ENCODE peak calls at places on chromosomes 11 and 22, in four cellular contexts. E is HepG2, G is K562, U is GM12878. M is an unnamed sample.

GRCh38 chr22:26385164-26385563 is 43.9 kb upstream of the ASPHD2 start:
- DNase-seq in U (no peak), E (no peak), G (no peak), M (no peak)

GRCh38 chr11:102120006-102120405 is 9.8 kb downstream of the YAP1 start:
- DNase-seq in G (no peak), U (no peak), E (peak), M (no peak)

GRCh38 chr11:63769719-63770443 is 1.3 kb upstream of the ZFTA start:
- DNase-seq in E (no peak), U (no peak), G (no peak), M (no peak)

GRCh38 chr11:61587951-61588695 is 7.2 kb upstream of the SYT7 start:
- DNase-seq in G (peak), U (no peak), E (no peak), M (peak)

GRCh38 chr11:85196955-85197354 is 430.2 kb downstream of the DLG2 start:
- DNase-seq in G (no peak), E (no peak), U (no peak), M (no peak)

GRCh38 chr22:30905696-30906341 is 62.8 kb downstream of the MORC2 start:
- DNase-seq in G (no peak), E (no peak), U (no peak), M (no peak)

GRCh38 chr22:31626427-31627150 is 35.4 kb downstream of the PISD start:
- DNase-seq in U (no peak), E (peak), G (peak), M (no peak)

GRCh38 chr11:109320595-109320994 is 101.4 kb upstream of the C11orf87 start:
- DNase-seq in G (no peak), U (no peak), E (no peak), M (no peak)

GRCh38 chr11:70360211-70360610 is 38.1 kb upstream of the CTTN start:
- DNase-seq in E (no peak), G (no peak), U (no peak), M (no peak)

GRCh38 chr11:45021692-45022130 is 71.0 kb upstream of the TP53I11 start:
- DNase-seq in G (no peak), E (no peak), U (no peak), M (no peak)

GRCh38 chr11:120645639-120646038 is 134.1 kb downstream of the GRIK4 start:
- DNase-seq in E (no peak), U (no peak), G (no peak), M (peak)

GRCh38 chr11:73969991-73970800 is 12.4 kb downstream of the UCP2 start:
- DNase-seq in G (no peak), U (no peak), E (no peak), M (no peak)

GRCh38 chr11:94546886-94547285 is 3.2 kb downstream of the FUT4 start:
- DNase-seq in G (no peak), U (no peak), E (no peak), M (no peak)

GRCh38 chr11:7690648-7691047 is 15.6 kb downstream of the OVCH2 start:
- DNase-seq in U (no peak), G (no peak), E (no peak), M (peak)

GRCh38 chr11:127225619-127226018 is 225.0 kb upstream of the KIRREL3 start:
- DNase-seq in U (no peak), G (no peak), E (no peak), M (no peak)

GRCh38 chr11:122863704-122864326 is 18.7 kb upstream of the JHY start:
- DNase-seq in G (peak), U (no peak), E (no peak), M (peak)

GRCh38 chr11:90809581-90809980 is 586.7 kb upstream of the CHORDC1 start:
- DNase-seq in G (no peak), E (no peak), U (no peak), M (no peak)

GRCh38 chr11:87180743-87181142 is 143.0 kb downstream of the TMEM135 start:
- DNase-seq in U (no peak), E (no peak), G (no peak), M (no peak)

GRCh38 chr11:102453286-102453797 is 777 bp upstream of the TMEM123 start:
- DNase-seq in G (no peak), U (no peak), E (no peak), M (no peak)

GRCh38 chr11:24422371-24422770 is 74.5 kb upstream of the LUZP2 start:
- DNase-seq in E (no peak), G (no peak), U (no peak), M (no peak)

GRCh38 chr11:7278314-7278917 is 26.7 kb downstream of the SYT9 start:
- DNase-seq in U (no peak), G (peak), E (peak), M (peak)

GRCh38 chr11:2869561-2870427 is 15.8 kb downstream of the CDKN1C start:
- DNase-seq in G (no peak), U (no peak), E (no peak), M (no peak)

GRCh38 chr11:125787827-125788226 is at the start of gene PATE3:
- DNase-seq in G (no peak), E (no peak), U (no peak), M (no peak)

GRCh38 chr22:27726726-27727449 is 74.7 kb downstream of the MN1 start:
- DNase-seq in E (peak), G (peak), U (no peak), M (peak)

GRCh38 chr11:92827132-92827531 is 142.3 kb upstream of the MTNR1B start:
- DNase-seq in U (no peak), G (no peak), E (no peak), M (no peak)

GRCh38 chr22:37334461-37334858 is 52.2 kb downstream of the CYTH4 start:
- DNase-seq in E (no peak), G (no peak), U (no peak), M (no peak)

GRCh38 chr11:73387594-73388021 is 11.4 kb downstream of the RELT start:
- DNase-seq in G (no peak), U (no peak), E (no peak), M (peak)

GRCh38 chr11:68992743-68993255 is 12.0 kb upstream of the MRGPRD start:
- DNase-seq in U (no peak), G (no peak), E (no peak), M (no peak)

GRCh38 chr11:86695391-86695790 is 23.0 kb upstream of the ME3 start:
- DNase-seq in E (no peak), G (no peak), U (no peak), M (no peak)

GRCh38 chr11:119723243-119723951 is 5.6 kb downstream of the NECTIN1 start:
- DNase-seq in E (no peak), U (no peak), G (no peak), M (no peak)

GRCh38 chr22:30602049-30602448 is 4.9 kb upstream of the TCN2 start:
- DNase-seq in G (no peak), U (no peak), E (peak), M (no peak)

GRCh38 chr11:88359529-88359928 is 22.0 kb upstream of the CTSC start:
- DNase-seq in G (peak), E (no peak), U (peak), M (no peak)

GRCh38 chr11:88367310-88367709 is 29.8 kb upstream of the CTSC start:
- DNase-seq in U (no peak), E (no peak), G (no peak), M (no peak)

GRCh38 chr11:88363566-88364169 is 26.1 kb upstream of the CTSC start:
- DNase-seq in E (no peak), U (no peak), G (no peak), M (no peak)

GRCh38 chr11:88358040-88358431 is 20.5 kb upstream of the CTSC start:
- DNase-seq in U (no peak), G (no peak), E (no peak), M (no peak)

DNA sequence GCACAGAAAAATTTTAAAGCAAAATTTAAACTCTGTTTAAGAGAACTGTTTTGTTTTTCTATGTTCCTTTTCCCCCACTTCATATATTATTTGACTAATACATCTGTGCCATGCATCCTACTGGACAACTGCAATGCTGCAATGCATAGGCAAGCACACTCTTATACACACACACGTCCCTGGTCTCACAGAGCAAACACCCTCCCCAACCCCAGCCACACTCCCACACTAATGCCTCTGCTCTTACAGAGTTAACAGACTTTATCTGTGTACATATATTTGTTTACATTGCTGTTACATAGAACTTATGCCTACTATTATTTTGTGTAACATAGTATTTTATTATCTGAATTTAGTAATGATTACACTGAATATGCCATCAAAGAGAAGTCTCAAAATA is 25.5 kb upstream of the CTSC start:
- DNase-seq in E (no peak), U (no peak), G (no peak), M (no peak)
- TF ChIP-seq TARDBP in E (no peak), U (no peak), G (no peak), M (no peak)

GRCh38 chr11:34316347-34317037 is 41.3 kb downstream of the ABTB2 start:
- DNase-seq in G (no peak), E (no peak), U (no peak), M (no peak)
- TF ChIP-seq FOXK2 in G (no peak), E (no peak), U (no peak), M (no peak)

DNA sequence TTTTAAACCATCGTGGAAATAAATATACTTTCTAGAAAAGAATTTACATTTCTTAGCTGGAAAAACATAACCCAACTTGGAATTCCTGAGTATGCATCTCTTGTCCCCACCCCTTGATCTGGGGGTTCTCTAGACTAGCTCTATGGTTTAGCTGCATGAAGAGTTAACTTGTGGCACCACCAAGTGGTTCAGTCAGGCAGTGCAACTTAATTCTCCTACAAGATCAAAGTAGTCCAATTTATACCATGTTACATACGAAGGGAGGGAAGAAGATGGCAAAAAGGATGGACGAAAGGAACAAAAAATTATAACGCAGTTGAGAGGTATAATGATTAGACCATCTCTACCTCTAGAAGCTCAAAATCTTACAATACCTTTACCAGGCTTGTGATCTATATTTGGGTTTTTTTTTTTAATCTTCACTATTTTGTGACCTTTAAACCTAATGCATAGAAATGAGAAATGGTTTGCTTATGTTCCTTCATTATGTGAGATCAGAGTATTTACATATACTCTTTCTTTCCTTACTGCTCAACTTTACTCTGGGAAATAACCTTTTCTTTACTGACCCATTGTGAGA is 28.5 kb upstream of the ALKBH3 start:
- DNase-seq in U (peak), E (peak), G (peak), M (peak)
- TF ChIP-seq TARDBP in U (no peak), E (no peak), G (no peak), M (no peak)

GRCh38 chr11:132078230-132078629 is 707.8 kb downstream of the NTM start:
- DNase-seq in U (no peak), E (no peak), G (no peak), M (no peak)
- TF ChIP-seq FOXK2 in U (no peak), E (no peak), G (no peak), M (no peak)

GRCh38 chr11:31419138-31419537 is 49.5 kb downstream of the DNAJC24 start:
- DNase-seq in U (no peak), G (peak), E (no peak), M (peak)

GRCh38 chr11:31424652-31425051 is 55.0 kb downstream of the DNAJC24 start:
- DNase-seq in G (no peak), U (no peak), E (no peak), M (no peak)

GRCh38 chr11:31422703-31423102 is 53.0 kb downstream of the DNAJC24 start:
- DNase-seq in E (no peak), U (no peak), G (no peak), M (no peak)

GRCh38 chr11:31419669-31420068 is 50.0 kb downstream of the DNAJC24 start:
- DNase-seq in G (no peak), E (no peak), U (no peak), M (no peak)

DNA sequence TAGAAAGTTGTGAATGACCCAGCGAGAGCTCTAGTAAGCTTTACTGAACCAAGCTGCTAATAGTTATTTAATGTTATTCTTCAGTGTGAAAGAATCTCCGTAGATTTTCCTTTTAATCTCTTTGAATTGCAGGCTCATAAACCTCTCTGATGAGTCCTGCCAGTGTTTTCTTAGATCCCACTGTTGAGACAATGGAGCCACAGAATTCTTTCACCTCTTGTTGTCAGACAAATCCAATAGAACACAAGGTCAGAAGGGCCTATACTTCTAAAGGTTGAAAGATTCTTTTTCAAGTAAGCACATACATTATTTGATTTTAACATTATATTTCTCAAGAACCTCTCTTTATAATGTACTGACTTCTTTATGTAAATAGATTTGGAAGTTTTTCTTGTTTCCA is 52.2 kb downstream of the DNAJC24 start:
- DNase-seq in G (no peak), U (no peak), E (peak), M (no peak)
- TF ChIP-seq TARDBP in G (no peak), U (no peak), E (no peak), M (no peak)

GRCh38 chr22:24011735-24012068 is 598 bp downstream of the CABIN1 start:
- DNase-seq in G (no peak), U (no peak), E (no peak), M (peak)
- TF ChIP-seq FOXK2 in G (no peak), U (no peak), E (no peak), M (no peak)

GRCh38 chr22:47048123-47049077 is 285.9 kb downstream of the TBC1D22A start:
- DNase-seq in E (no peak), U (no peak), G (no peak), M (no peak)

GRCh38 chr22:47047321-47048122 is 285.1 kb downstream of the TBC1D22A start:
- DNase-seq in E (no peak), G (no peak), U (no peak), M (no peak)

GRCh38 chr22:47050601-47051051 is 288.2 kb downstream of the TBC1D22A start:
- DNase-seq in G (no peak), U (no peak), E (no peak), M (no peak)

GRCh38 chr22:47051435-47052175 is 289.2 kb downstream of the TBC1D22A start:
- DNase-seq in U (no peak), G (no peak), E (no peak), M (no peak)

GRCh38 chr22:47049078-47049609 is 286.7 kb downstream of the TBC1D22A start:
- DNase-seq in E (no peak), G (no peak), U (no peak), M (no peak)
- TF ChIP-seq TARDBP in E (no peak), G (no peak), U (no peak), M (no peak)

GRCh38 chr22:49044776-49045175 is 782.9 kb downstream of the BRD1 start:
- DNase-seq in U (no peak), G (no peak), E (no peak), M (no peak)
- TF ChIP-seq FOXK2 in U (no peak), G (no peak), E (no peak), M (no peak)

DNA sequence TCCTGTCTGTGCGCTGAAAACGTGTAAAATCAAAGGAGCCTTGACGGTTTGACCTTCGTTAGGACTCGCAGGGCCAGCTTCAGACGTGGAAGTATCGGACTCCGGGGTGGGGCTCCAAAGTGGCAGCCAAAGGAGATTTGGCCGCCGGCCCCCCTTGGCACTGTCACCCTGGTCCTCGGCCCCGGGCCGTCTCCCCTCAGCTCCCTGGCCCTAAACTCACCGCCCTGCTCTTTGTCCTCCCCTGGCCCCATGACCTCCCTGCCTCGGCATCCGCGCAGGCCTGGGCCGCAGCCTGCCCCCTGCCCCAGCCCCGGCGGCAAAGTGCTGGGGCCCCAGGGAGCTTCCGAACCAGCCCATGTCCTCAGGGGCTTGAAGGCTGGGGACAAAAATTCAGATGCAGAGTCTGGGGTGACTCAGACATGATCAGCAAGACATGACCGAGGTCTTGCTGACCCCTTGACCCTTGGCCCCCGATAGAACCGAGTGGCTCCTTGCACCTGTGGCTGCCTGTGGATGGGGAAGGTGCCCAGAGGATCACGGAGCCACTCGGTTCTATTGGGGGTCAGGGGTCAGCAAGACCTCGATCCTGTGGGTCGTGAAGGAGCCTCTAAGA is 6.9 kb upstream of the PHRF1 start:
- DNase-seq in U (no peak), G (no peak), E (no peak), M (no peak)
- TF ChIP-seq TARDBP in U (no peak), G (no peak), E (peak), M (no peak)

M was measured in HEK293T.